ENCODE peak calls at places on chromosomes 2 and 18, in five cellular contexts. E is testis, J is BJ, F is left ventricle myocardium inferior, H is K562. G is an unnamed sample.

GRCh38 chr2:43225093-43225787 is 1.2 kb downstream of the ZFP36L2 start:
- DNase-seq in F (peak; percentile 61), E (peak; percentile 65), H (peak; percentile 42), J (no peak), G (peak; percentile 69)

GRCh38 chr2:8054070-8054469 is 627.8 kb upstream of the ID2 start:
- DNase-seq in E (no peak), J (no peak), F (no peak), H (no peak), G (no peak)

GRCh38 chr2:23988371-23988770 is 21.5 kb upstream of the MFSD2B start:
- DNase-seq in E (no peak), H (no peak), F (no peak), J (no peak), G (no peak)

GRCh38 chr2:129729646-129730045 is 249.8 kb upstream of the RAB6C start:
- DNase-seq in J (no peak), H (no peak), E (no peak), F (no peak), G (no peak)

GRCh38 chr2:143150287-143150686 is 21.1 kb downstream of the ARHGAP15 start:
- DNase-seq in E (no peak), J (no peak), H (no peak), F (no peak), G (no peak)

GRCh38 chr2:29611261-29611660 is 310.1 kb downstream of the ALK start:
- DNase-seq in J (no peak), F (no peak), E (no peak), H (no peak), G (no peak)

GRCh38 chr2:101830555-101830954 is 133.0 kb downstream of the MAP4K4 start:
- DNase-seq in F (no peak), H (no peak), J (no peak), E (no peak), G (no peak)

GRCh38 chr2:120204945-120205670 is 18.1 kb downstream of the TMEM185B start:
- DNase-seq in J (no peak), E (no peak), H (no peak), F (no peak), G (no peak)

GRCh38 chr2:201707753-201708152 is 9.3 kb upstream of the MPP4 start:
- DNase-seq in F (no peak), H (no peak), J (no peak), E (no peak), G (no peak)

GRCh38 chr2:153163055-153163454 is 315.5 kb downstream of the RPRM start:
- DNase-seq in H (no peak), F (no peak), J (no peak), E (peak; percentile 34), G (no peak)
- TF ChIP-seq CTCF in H (no peak), F (peak; percentile 31), J (no peak), E (peak; percentile 43), G (peak; percentile 67)

DNA sequence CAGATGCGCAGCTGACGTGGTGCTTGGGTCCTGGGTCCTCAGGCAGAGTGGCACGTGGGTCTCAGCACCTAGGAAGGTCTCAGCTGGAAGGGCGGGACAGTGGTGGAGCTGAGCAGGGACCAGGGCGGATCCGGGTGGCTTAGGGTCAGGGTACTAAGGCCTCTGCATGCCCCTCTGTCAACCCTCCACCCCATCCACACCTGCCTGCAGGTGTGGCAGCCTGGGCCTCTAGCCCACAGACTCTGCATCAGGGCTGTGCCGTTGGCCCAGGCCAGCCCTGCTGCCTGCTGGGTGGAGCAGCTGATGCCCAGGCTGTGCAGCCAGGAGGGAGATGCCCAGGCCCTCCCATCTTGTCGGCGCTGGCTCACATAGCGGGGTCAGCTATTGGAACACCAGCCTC is 24.6 kb upstream of the OTOS start:
- DNase-seq in E (no peak), H (no peak), J (no peak), F (no peak), G (no peak)
- H3K27me3 ChIP-seq in E (no peaks in the 10 kb centered on the region), H (no peaks in the 10 kb centered on the region), J (no peaks in the 10 kb centered on the region), F (peaks cover 48% of the 10 kb centered on the region), G (no peaks in the 10 kb centered on the region)

DNA sequence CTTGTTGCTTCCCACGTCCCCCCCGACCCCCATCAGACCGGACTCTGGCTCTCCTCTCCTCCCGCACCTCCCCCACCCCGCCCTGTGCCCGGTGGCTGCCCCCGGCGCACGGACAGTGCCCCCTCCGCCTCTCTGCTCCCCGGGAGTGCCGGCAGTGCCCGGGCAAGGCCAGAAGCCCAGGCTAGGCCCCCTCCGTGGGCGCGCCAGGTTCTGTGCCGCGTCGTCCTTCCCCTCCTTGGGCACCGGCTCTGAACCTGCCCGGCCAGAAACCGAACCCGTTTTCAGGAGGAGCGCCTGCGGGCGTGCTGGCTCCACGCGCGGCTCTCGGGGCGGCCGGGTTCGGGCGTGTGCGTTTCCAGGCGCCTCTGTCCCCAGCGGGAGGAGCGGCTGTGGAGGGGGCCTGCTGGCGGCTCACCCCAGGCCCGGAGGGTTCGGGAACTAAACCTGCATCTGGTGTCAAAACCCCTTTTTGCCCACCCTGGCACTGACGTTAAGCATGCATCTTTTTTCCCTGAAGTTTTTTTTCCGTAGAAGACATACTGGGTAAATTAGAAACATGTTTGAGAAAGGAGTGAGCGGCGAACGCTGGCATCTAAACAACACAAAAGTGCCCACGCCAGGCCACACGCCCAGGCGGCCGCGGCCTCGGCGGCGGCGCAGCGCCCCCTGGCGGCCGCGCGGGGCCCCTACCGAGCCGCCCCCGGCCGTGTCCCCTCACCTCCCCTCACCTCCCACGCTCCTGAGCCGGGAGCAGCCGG is 123.9 kb upstream of the SLC1A4 start:
- DNase-seq in F (peak; percentile 61), E (peak; percentile 76), H (peak; percentile 85), J (no peak), G (no peak)
- TF ChIP-seq CTCF in F (peak; percentile 93), E (peak; percentile 94), H (peak; percentile 56), J (peak; percentile 50), G (peak; percentile 80)

GRCh38 chr2:212540356-212540755 is 1.8 kb upstream of the ERBB4 start:
- DNase-seq in J (no peak), E (no peak), H (no peak), F (no peak), G (no peak)
- H3K27me3 ChIP-seq in J (peaks cover 28% of the 10 kb centered on the region), E (no peaks in the 10 kb centered on the region), H (no peaks in the 10 kb centered on the region), F (peaks cover 40% of the 10 kb centered on the region), G (peaks cover 6% of the 10 kb centered on the region)

DNA sequence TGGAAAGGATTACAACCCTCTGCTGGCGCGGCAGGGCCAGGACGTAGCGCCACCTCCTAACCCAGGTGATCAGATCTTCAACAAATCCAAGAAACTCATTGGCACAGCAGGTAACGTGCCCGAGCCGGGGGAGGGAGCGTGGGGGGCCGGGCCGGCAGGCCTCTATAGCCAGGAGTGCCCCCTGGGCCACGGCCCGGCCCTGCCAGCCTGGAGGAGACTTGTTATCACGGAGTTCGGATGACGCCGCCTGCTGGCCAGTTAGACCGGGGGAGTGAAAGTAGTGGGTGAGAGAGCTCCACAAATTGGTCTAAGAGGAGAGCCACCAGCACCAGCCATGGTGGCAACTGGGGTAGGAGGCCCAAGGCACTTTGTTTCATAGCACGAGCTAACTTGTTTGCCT is 8.6 kb upstream of the TMEM214 start:
- DNase-seq in F (no peak), H (no peak), E (peak; percentile 32), J (no peak), G (no peak)
- TF ChIP-seq CTCF in F (no peak), H (peak; percentile 19), E (peak; percentile 14), J (peak; percentile 4), G (no peak)

GRCh38 chr2:232634319-232635150 is 1.1 kb downstream of the EFHD1 start:
- DNase-seq in J (peak; percentile 32), H (no peak), F (peak; percentile 33), E (peak; percentile 28), G (no peak)
- H3K27me3 ChIP-seq in J (no peaks in the 10 kb centered on the region), H (no peaks in the 10 kb centered on the region), F (peaks cover 71% of the 10 kb centered on the region), E (no peaks in the 10 kb centered on the region), G (no peaks in the 10 kb centered on the region)

GRCh38 chr18:37464287-37464686 is 101.3 kb downstream of the CELF4 start:
- DNase-seq in F (no peak), H (no peak), J (no peak), E (no peak), G (no peak)
- TF ChIP-seq CTCF in F (no peak), H (no peak), J (no peak), E (no peak), G (no peak)

GRCh38 chr2:100246163-100247145 is 75.8 kb downstream of the LONRF2 start:
- DNase-seq in E (no peak), H (peak; percentile 54), F (no peak), J (no peak), G (peak; percentile 26)
- H3K27me3 ChIP-seq in E (no peaks in the 10 kb centered on the region), H (peaks cover 7% of the 10 kb centered on the region), F (peaks cover 7% of the 10 kb centered on the region), J (peaks cover 4% of the 10 kb centered on the region), G (no peaks in the 10 kb centered on the region)

GRCh38 chr2:121903037-121903689 is 147.7 kb downstream of the TSN start:
- DNase-seq in E (no peak), F (peak; percentile 42), J (no peak), H (no peak), G (no peak)

GRCh38 chr2:121900391-121900790 is 144.9 kb downstream of the TSN start:
- DNase-seq in F (no peak), E (no peak), H (no peak), J (no peak), G (no peak)

GRCh38 chr2:121904656-121905055 is 149.2 kb downstream of the TSN start:
- DNase-seq in J (no peak), E (no peak), F (no peak), H (no peak), G (no peak)

GRCh38 chr2:121902171-121902591 is 146.7 kb downstream of the TSN start:
- DNase-seq in J (no peak), H (peak; percentile 76), E (peak; percentile 82), F (peak; percentile 30), G (no peak)

GRCh38 chr2:121902616-121903015 is 147.2 kb downstream of the TSN start:
- DNase-seq in H (peak; percentile 54), J (no peak), E (peak; percentile 34), F (no peak), G (no peak)
- TF ChIP-seq CTCF in H (no peak), J (no peak), E (no peak), F (no peak), G (no peak)

GRCh38 chr2:230582851-230583283 is 129.8 kb upstream of the CAB39 start:
- DNase-seq in J (no peak), H (no peak), F (no peak), E (no peak), G (no peak)

GRCh38 chr2:230583593-230583992 is 129.0 kb upstream of the CAB39 start:
- DNase-seq in E (no peak), F (no peak), H (no peak), J (no peak), G (no peak)

GRCh38 chr2:230575640-230576324 is 136.9 kb upstream of the CAB39 start:
- DNase-seq in F (no peak), H (peak; percentile 72), E (no peak), J (no peak), G (peak; percentile 3)

DNA sequence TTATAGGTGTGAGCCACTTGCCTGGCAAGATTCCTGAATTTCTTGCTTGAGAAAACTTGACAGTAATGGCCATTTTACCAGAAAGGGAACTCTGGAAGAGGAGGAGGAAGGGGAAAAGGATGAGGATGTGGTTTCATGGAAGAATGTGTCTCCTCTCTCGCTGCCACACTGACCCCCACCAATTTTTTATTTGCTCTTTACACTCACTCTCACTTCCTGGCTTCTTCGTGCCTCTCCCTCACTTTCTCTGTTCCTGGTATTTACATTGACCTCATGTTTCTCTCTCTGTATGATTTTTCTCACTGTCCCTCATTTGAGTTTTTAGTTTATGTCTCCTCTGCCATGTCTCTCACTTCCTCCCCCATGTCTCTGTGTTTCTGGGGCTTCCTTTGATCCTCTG is 134.5 kb upstream of the CAB39 start:
- DNase-seq in H (no peak), E (no peak), J (no peak), F (no peak), G (no peak)
- H3K27me3 ChIP-seq in H (no peaks in the 10 kb centered on the region), E (no peaks in the 10 kb centered on the region), J (no peaks in the 10 kb centered on the region), F (peaks cover 22% of the 10 kb centered on the region), G (no peaks in the 10 kb centered on the region)

G was measured in Caco-2.